ENCODE peak calls at places on chromosomes 11 and 22, in six cellular contexts. D is mammary epithelial cell, N is GM23248, T is PC-3, J is mesendoderm, G is IMR-90. P is an unnamed sample.

GRCh38 chr22:21754523-21755128 is 19.0 kb upstream of the YPEL1 start:
- DNase-seq in D (no peak), N (peak; percentile 44), T (no peak), J (peak; percentile 44), G (peak; percentile 12), P (no peak)

GRCh38 chr22:49936018-49936972 is 17.9 kb downstream of the CRELD2 start:
- DNase-seq in D (peak; percentile 87), N (peak; percentile 90), T (peak; percentile 57), J (peak; percentile 54), G (peak; percentile 86), P (peak; percentile 86)

GRCh38 chr11:113896156-113896879 is 8.3 kb upstream of the HTR3B start:
- DNase-seq in D (no peak), N (peak; percentile 63), T (peak; percentile 56), J (peak; percentile 56), G (peak; percentile 22), P (peak; percentile 74)

GRCh38 chr22:46132830-46133587 is 17.3 kb upstream of the PPARA start:
- DNase-seq in D (no peak), N (no peak), T (no peak), J (no peak), G (no peak), P (no peak)

GRCh38 chr11:101860694-101861371 is 54.0 kb upstream of the CEP126 start:
- DNase-seq in D (peak; percentile 36), N (peak; percentile 87), T (peak; percentile 90), J (peak; percentile 83), G (peak; percentile 76), P (peak; percentile 93)

GRCh38 chr11:131754671-131755070 is 384.3 kb downstream of the NTM start:
- DNase-seq in D (no peak), N (peak; percentile 47), T (peak; percentile 14), J (no peak), G (peak; percentile 63), P (no peak)

GRCh38 chr11:69434341-69434960 is 47.0 kb upstream of the LINC01488 start:
- DNase-seq in D (no peak), N (no peak), T (no peak), J (peak; percentile 92), G (no peak), P (no peak)

GRCh38 chr11:119363874-119364590 is 17.5 kb downstream of the USP2 start:
- DNase-seq in D (no peak), N (peak; percentile 73), T (peak; percentile 49), J (peak; percentile 56), G (no peak), P (peak; percentile 89)

GRCh38 chr22:45608763-45609180 is 62.9 kb upstream of the ATXN10 start:
- DNase-seq in D (peak; percentile 83), N (peak; percentile 94), T (peak; percentile 87), J (no peak), G (peak; percentile 86), P (peak; percentile 74)

GRCh38 chr11:74154621-74155281 is 16.1 kb downstream of the C2CD3 start:
- DNase-seq in D (peak; percentile 14), N (peak; percentile 32), T (peak; percentile 98), J (no peak), G (no peak), P (peak; percentile 19)

GRCh38 chr22:19864538-19865106 is 9.9 kb upstream of the GNB1L start:
- DNase-seq in D (no peak), N (no peak), T (no peak), J (no peak), G (peak; percentile 28), P (peak; percentile 11)

GRCh38 chr11:134785660-134786284 is 373.7 kb upstream of the B3GAT1 start:
- DNase-seq in D (no peak), N (no peak), T (no peak), J (no peak), G (no peak), P (no peak)

GRCh38 chr22:33902073-33902472 is 18.2 kb downstream of the LARGE1 start:
- DNase-seq in D (no peak), N (no peak), T (no peak), J (no peak), G (no peak), P (no peak)

GRCh38 chr11:28833169-28833568 is 725.0 kb downstream of the METTL15 start:
- DNase-seq in D (no peak), N (no peak), T (peak; percentile 12), J (peak; percentile 19), G (no peak), P (no peak)
- H3K4me1 ChIP-seq in D (peaks cover 46% of the 10 kb centered on the region), N (peaks cover 68% of the 10 kb centered on the region), T (peaks cover 55% of the 10 kb centered on the region), J (peaks cover 2% of the 10 kb centered on the region), G (peaks cover 10% of the 10 kb centered on the region), P (peaks cover 21% of the 10 kb centered on the region)

DNA sequence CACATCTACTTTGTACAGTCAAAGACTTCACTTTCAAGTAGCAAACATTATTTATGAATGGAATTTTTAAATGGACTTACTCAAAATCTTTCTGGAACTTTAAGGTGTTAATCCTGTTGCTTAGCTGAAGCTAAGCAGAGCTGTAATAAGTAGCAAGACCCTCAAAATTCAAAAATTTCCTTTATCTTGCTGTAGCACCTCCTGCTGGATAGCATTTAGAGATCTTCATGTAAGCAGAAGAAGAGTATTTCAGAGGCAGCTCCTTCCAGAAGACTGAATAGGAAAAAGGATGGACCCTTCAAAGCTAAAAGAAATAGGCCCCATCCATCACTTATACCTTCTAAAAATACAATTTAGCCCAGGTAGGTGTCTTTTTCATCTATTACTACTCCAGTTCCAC is 3.4 kb downstream of the PHF21A start:
- DNase-seq in D (no peak), N (peak; percentile 36), T (no peak), J (peak; percentile 33), G (no peak), P (no peak)
- H3K4me3 ChIP-seq in D (no peak overlapping the region), N (peak overlapping the region; percentile 83), T (peak overlapping the region; percentile 78), J (no peak overlapping the region), G (no peak overlapping the region), P (peak overlapping the region; percentile 99)

GRCh38 chr11:44322243-44322642 is 12.3 kb upstream of the ALX4 start:
- DNase-seq in D (no peak), N (no peak), T (no peak), J (no peak), G (no peak), P (no peak)

GRCh38 chr11:44319552-44320288 is 9.8 kb upstream of the ALX4 start:
- DNase-seq in D (peak; percentile 35), N (peak; percentile 19), T (no peak), J (no peak), G (no peak), P (no peak)

GRCh38 chr11:44319170-44319551 is 9.2 kb upstream of the ALX4 start:
- DNase-seq in D (no peak), N (no peak), T (no peak), J (no peak), G (no peak), P (no peak)

GRCh38 chr11:44320289-44320973 is 10.5 kb upstream of the ALX4 start:
- DNase-seq in D (no peak), N (no peak), T (no peak), J (no peak), G (no peak), P (no peak)

DNA sequence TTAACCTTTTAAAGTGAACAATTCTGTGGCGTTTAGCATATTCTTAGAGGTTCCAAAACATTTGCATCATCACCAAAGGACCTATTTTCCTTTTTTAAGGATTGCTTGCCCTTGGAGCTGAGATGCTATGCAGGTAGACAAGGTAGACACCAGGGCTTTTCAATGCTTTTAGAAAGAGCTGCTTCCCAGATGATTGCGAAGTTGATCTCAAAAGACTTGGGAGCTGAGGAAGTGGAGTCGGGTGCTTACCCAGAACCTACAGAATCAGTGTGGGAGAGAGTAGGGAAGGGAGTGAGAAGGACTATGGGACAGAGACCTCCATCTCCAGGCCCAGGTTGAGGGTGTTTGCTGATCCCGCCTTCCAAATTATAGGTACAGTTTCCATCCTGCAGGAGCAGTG is 11.1 kb upstream of the ALX4 start:
- DNase-seq in D (no peak), N (no peak), T (no peak), J (no peak), G (no peak), P (no peak)
- H3K9ac ChIP-seq in D (no peak overlapping the region), N (no peak overlapping the region), T (no peak overlapping the region), J (no peak overlapping the region), G (no peak overlapping the region), P (no peak overlapping the region)

GRCh38 chr11:118084656-118085055 is 2.1 kb downstream of the SMIM35 start:
- DNase-seq in D (no peak), N (no peak), T (no peak), J (no peak), G (no peak), P (no peak)
- H3K4me1 ChIP-seq in D (peaks cover 25% of the 10 kb centered on the region), N (no peaks in the 10 kb centered on the region), T (no peaks in the 10 kb centered on the region), J (no peaks in the 10 kb centered on the region), G (no peaks in the 10 kb centered on the region), P (peaks cover 5% of the 10 kb centered on the region)